ENCODE peak calls at places on chromosome 22, in nine cellular contexts. A is NCI-H2081; C is NCI-H1436; R is KG1; M is GM06990; O is spleen; V is NCI-H1694 treated with DMSO at 0.1 percent for 48 hours; E is AG20443; I is stimulated activated CD4-positive, alpha-beta T cell treated with anti-CD3 and anti-CD28 coated beads, Interleukin-1b, Interleukin-23, amount 100 ng/mL, for 24 hours. B is an unnamed sample.

GRCh38 chr22:48907591-48907990 is 920.1 kb downstream of the BRD1 start:
- DNase-seq in A (no peak), C (no peak), R (no peak), M (no peak), O (no peak), V (no peak), E (no peak), I (no peak), B (no peak)

GRCh38 chr22:28448625-28449024 is 231.0 kb downstream of the TTC28 start:
- DNase-seq in A (no peak), C (no peak), R (no peak), M (no peak), O (no peak), V (no peak), E (no peak), I (no peak), B (no peak)

GRCh38 chr22:36328635-36329216 is 59.0 kb downstream of the MYH9 start:
- DNase-seq in A (no peak), C (no peak), R (no peak), M (peak), O (peak), V (no peak), E (no peak), I (no peak), B (no peak)

GRCh38 chr22:45007946-45008852 is 1.6 kb downstream of the PHF21B start:
- DNase-seq in A (no peak), C (no peak), R (no peak), M (no peak), O (no peak), V (no peak), E (no peak), I (no peak), B (no peak)

GRCh38 chr22:43404673-43405385 is 7.0 kb upstream of the MPPED1 start:
- DNase-seq in A (no peak), C (no peak), R (no peak), M (no peak), O (peak), V (no peak), E (no peak), I (no peak), B (no peak)

GRCh38 chr22:45867906-45868555 is 108.9 kb downstream of the WNT7B start:
- DNase-seq in A (no peak), C (no peak), R (no peak), M (no peak), O (no peak), V (no peak), E (no peak), I (no peak), B (no peak)

GRCh38 chr22:48782326-48782725 is 1045.3 kb downstream of the BRD1 start:
- DNase-seq in A (no peak), C (no peak), R (no peak), M (no peak), O (no peak), V (no peak), E (no peak), I (no peak), B (no peak)

GRCh38 chr22:27483095-27483798 is 318.3 kb downstream of the MN1 start:
- DNase-seq in A (no peak), C (no peak), R (no peak), M (no peak), O (no peak), V (no peak), E (no peak), I (no peak), B (no peak)

GRCh38 chr22:20396639-20397038 is 2.7 kb downstream of the ZNF74 start:
- DNase-seq in A (no peak), C (no peak), R (no peak), M (no peak), O (no peak), V (no peak), E (peak), I (no peak), B (no peak)

GRCh38 chr22:38401336-38402084 is 53.5 kb downstream of the KCNJ4 start:
- DNase-seq in A (peak), C (no peak), R (no peak), M (no peak), O (no peak), V (no peak), E (peak), I (no peak), B (peak)

GRCh38 chr22:46416537-46417267 is 81.2 kb downstream of the TRMU start:
- DNase-seq in A (no peak), C (no peak), R (no peak), M (no peak), O (no peak), V (no peak), E (no peak), I (no peak), B (no peak)

GRCh38 chr22:20606041-20606783 is 98.8 kb downstream of the MED15 start:
- DNase-seq in A (peak), C (peak), R (peak), M (peak), O (peak), V (peak), E (peak), I (peak), B (peak)

GRCh38 chr22:37109242-37109917 is at the start of gene TMPRSS6:
- DNase-seq in A (peak), C (peak), R (no peak), M (no peak), O (no peak), V (no peak), E (no peak), I (no peak), B (no peak)

GRCh38 chr22:35160268-35160667 is 94.3 kb downstream of the ISX start:
- DNase-seq in A (no peak), C (no peak), R (no peak), M (no peak), O (no peak), V (no peak), E (no peak), I (no peak), B (no peak)

GRCh38 chr22:45775062-45775461 is 103.4 kb downstream of the ATXN10 start:
- DNase-seq in A (no peak), C (no peak), R (no peak), M (no peak), O (no peak), V (no peak), E (no peak), I (no peak), B (no peak)

GRCh38 chr22:50530280-50530856 is 556 bp upstream of the TYMP start:
- DNase-seq in A (no peak), C (no peak), R (no peak), M (no peak), O (peak), V (no peak), E (peak), I (no peak), B (no peak)

GRCh38 chr22:44309137-44309536 is 3.6 kb downstream of the SHISAL1 start:
- DNase-seq in A (no peak), C (no peak), R (no peak), M (no peak), O (no peak), V (no peak), E (peak), I (no peak), B (no peak)

GRCh38 chr22:49976439-49977175 is 16.0 kb downstream of the PIM3 start:
- DNase-seq in A (no peak), C (no peak), R (no peak), M (peak), O (no peak), V (no peak), E (no peak), I (no peak), B (no peak)

GRCh38 chr22:47213571-47214230 is 451.3 kb downstream of the TBC1D22A start:
- DNase-seq in A (no peak), C (peak), R (peak), M (no peak), O (peak), V (peak), E (peak), I (peak), B (peak)

GRCh38 chr22:41380993-41381328 is 781 bp upstream of the TEF start:
- DNase-seq in A (no peak), C (no peak), R (no peak), M (no peak), O (no peak), V (no peak), E (peak), I (no peak), B (peak)

GRCh38 chr22:28075260-28075981 is 156.4 kb upstream of the PITPNB start:
- DNase-seq in A (no peak), C (no peak), R (no peak), M (no peak), O (no peak), V (no peak), E (peak), I (no peak), B (no peak)

GRCh38 chr22:49324527-49325491 is 502.9 kb downstream of the BRD1 start:
- DNase-seq in A (no peak), C (no peak), R (no peak), M (no peak), O (peak), V (no peak), E (peak), I (no peak), B (no peak)

GRCh38 chr22:46024136-46024840 is 47.3 kb upstream of the WNT7B start:
- DNase-seq in A (no peak), C (no peak), R (no peak), M (no peak), O (peak), V (no peak), E (no peak), I (no peak), B (no peak)